ENCODE peak calls at places on chromosome 3, in seven cellular contexts. One of them, this sample, is unnamed.

GRCh38 chr3:74375653-74376052 is 238.8 kb downstream of the CNTN3 start:
- DNase-seq in heart left ventricle: no peak
- DNase-seq in upper lobe of left lung: no peak
- DNase-seq in tibial nerve: no peak
- DNase-seq in IMR-90: no peak
- DNase-seq in body of pancreas: no peak
- DNase-seq in A549: no peak
- DNase-seq in this sample: no peak

GRCh38 chr3:52193059-52193458 is 4.9 kb upstream of the ALAS1 start:
- DNase-seq in heart left ventricle: peak
- DNase-seq in upper lobe of left lung: no peak
- DNase-seq in tibial nerve: no peak
- DNase-seq in IMR-90: peak
- DNase-seq in body of pancreas: no peak
- DNase-seq in A549: peak
- DNase-seq in this sample: no peak

GRCh38 chr3:138213373-138214085 is 26.4 kb downstream of the ARMC8 start:
- DNase-seq in heart left ventricle: no peak
- DNase-seq in upper lobe of left lung: no peak
- DNase-seq in tibial nerve: no peak
- DNase-seq in IMR-90: peak
- DNase-seq in body of pancreas: no peak
- DNase-seq in A549: no peak
- DNase-seq in this sample: no peak

GRCh38 chr3:73419179-73419803 is 205.4 kb downstream of the PDZRN3 start:
- DNase-seq in heart left ventricle: no peak
- DNase-seq in upper lobe of left lung: no peak
- DNase-seq in tibial nerve: no peak
- DNase-seq in IMR-90: peak
- DNase-seq in body of pancreas: no peak
- DNase-seq in A549: no peak
- DNase-seq in this sample: no peak

GRCh38 chr3:111517801-111518200 is 24.2 kb upstream of the CD96 start:
- DNase-seq in heart left ventricle: no peak
- DNase-seq in upper lobe of left lung: no peak
- DNase-seq in tibial nerve: no peak
- DNase-seq in IMR-90: no peak
- DNase-seq in body of pancreas: no peak
- DNase-seq in A549: no peak
- DNase-seq in this sample: no peak

GRCh38 chr3:99250821-99251355 is 349.4 kb upstream of the DCBLD2 start:
- DNase-seq in heart left ventricle: no peak
- DNase-seq in upper lobe of left lung: no peak
- DNase-seq in tibial nerve: no peak
- DNase-seq in IMR-90: no peak
- DNase-seq in body of pancreas: no peak
- DNase-seq in A549: no peak
- DNase-seq in this sample: no peak

GRCh38 chr3:21260507-21260906 is 490.5 kb downstream of the ZNF385D start:
- DNase-seq in heart left ventricle: no peak
- DNase-seq in upper lobe of left lung: no peak
- DNase-seq in tibial nerve: no peak
- DNase-seq in IMR-90: no peak
- DNase-seq in body of pancreas: no peak
- DNase-seq in A549: no peak
- DNase-seq in this sample: no peak

GRCh38 chr3:165040186-165040585 is 38.1 kb downstream of the SI start:
- DNase-seq in heart left ventricle: no peak
- DNase-seq in upper lobe of left lung: no peak
- DNase-seq in tibial nerve: no peak
- DNase-seq in IMR-90: no peak
- DNase-seq in body of pancreas: no peak
- DNase-seq in A549: no peak
- DNase-seq in this sample: no peak

GRCh38 chr3:8972614-8973013 is 9.3 kb upstream of the RAD18 start:
- DNase-seq in heart left ventricle: no peak
- DNase-seq in upper lobe of left lung: no peak
- DNase-seq in tibial nerve: no peak
- DNase-seq in IMR-90: peak
- DNase-seq in body of pancreas: no peak
- DNase-seq in A549: peak
- DNase-seq in this sample: no peak

GRCh38 chr3:19022546-19022945 is 125.8 kb upstream of the KCNH8 start:
- DNase-seq in heart left ventricle: no peak
- DNase-seq in upper lobe of left lung: no peak
- DNase-seq in tibial nerve: no peak
- DNase-seq in IMR-90: no peak
- DNase-seq in body of pancreas: no peak
- DNase-seq in A549: no peak
- DNase-seq in this sample: no peak

GRCh38 chr3:134328846-134329245 is 45.4 kb downstream of the AMOTL2 start:
- DNase-seq in heart left ventricle: no peak
- DNase-seq in upper lobe of left lung: no peak
- DNase-seq in tibial nerve: no peak
- DNase-seq in IMR-90: no peak
- DNase-seq in body of pancreas: no peak
- DNase-seq in A549: no peak
- DNase-seq in this sample: no peak

GRCh38 chr3:188380252-188380651 is 226.3 kb downstream of the LPP start:
- DNase-seq in heart left ventricle: no peak
- DNase-seq in upper lobe of left lung: no peak
- DNase-seq in tibial nerve: no peak
- DNase-seq in IMR-90: no peak
- DNase-seq in body of pancreas: no peak
- DNase-seq in A549: no peak
- DNase-seq in this sample: no peak

GRCh38 chr3:65669163-65669875 is 369.4 kb downstream of the MAGI1 start:
- DNase-seq in heart left ventricle: no peak
- DNase-seq in upper lobe of left lung: no peak
- DNase-seq in tibial nerve: no peak
- DNase-seq in IMR-90: peak
- DNase-seq in body of pancreas: no peak
- DNase-seq in A549: no peak
- DNase-seq in this sample: no peak

GRCh38 chr3:51500632-51501131 is 867 bp upstream of the DCAF1 start:
- DNase-seq in heart left ventricle: peak
- DNase-seq in upper lobe of left lung: no peak
- DNase-seq in tibial nerve: no peak
- DNase-seq in IMR-90: no peak
- DNase-seq in body of pancreas: peak
- DNase-seq in A549: no peak
- DNase-seq in this sample: no peak

GRCh38 chr3:3707858-3708768 is 91.1 kb upstream of the LRRN1 start:
- DNase-seq in heart left ventricle: no peak
- DNase-seq in upper lobe of left lung: no peak
- DNase-seq in tibial nerve: no peak
- DNase-seq in IMR-90: no peak
- DNase-seq in body of pancreas: peak
- DNase-seq in A549: no peak
- DNase-seq in this sample: no peak

GRCh38 chr3:149453140-149453805 is 21.2 kb upstream of the TM4SF4 start:
- DNase-seq in heart left ventricle: no peak
- DNase-seq in upper lobe of left lung: no peak
- DNase-seq in tibial nerve: no peak
- DNase-seq in IMR-90: no peak
- DNase-seq in body of pancreas: no peak
- DNase-seq in A549: no peak
- DNase-seq in this sample: no peak

GRCh38 chr3:38473229-38473628 is 19.5 kb downstream of the ACVR2B start:
- DNase-seq in heart left ventricle: no peak
- DNase-seq in upper lobe of left lung: no peak
- DNase-seq in tibial nerve: no peak
- DNase-seq in IMR-90: no peak
- DNase-seq in body of pancreas: no peak
- DNase-seq in A549: no peak
- DNase-seq in this sample: no peak

GRCh38 chr3:54193093-54193492 is 70.7 kb downstream of the CACNA2D3 start:
- DNase-seq in heart left ventricle: no peak
- DNase-seq in upper lobe of left lung: no peak
- DNase-seq in tibial nerve: no peak
- DNase-seq in IMR-90: no peak
- DNase-seq in body of pancreas: no peak
- DNase-seq in A549: no peak
- DNase-seq in this sample: no peak

GRCh38 chr3:4021162-4021561 is 221.9 kb downstream of the LRRN1 start:
- DNase-seq in heart left ventricle: no peak
- DNase-seq in upper lobe of left lung: no peak
- DNase-seq in tibial nerve: no peak
- DNase-seq in IMR-90: no peak
- DNase-seq in body of pancreas: no peak
- DNase-seq in A549: no peak
- DNase-seq in this sample: no peak

GRCh38 chr3:99505646-99506269 is 132.6 kb upstream of the COL8A1 start:
- DNase-seq in heart left ventricle: peak
- DNase-seq in upper lobe of left lung: peak
- DNase-seq in tibial nerve: no peak
- DNase-seq in IMR-90: peak
- DNase-seq in body of pancreas: no peak
- DNase-seq in A549: peak
- DNase-seq in this sample: no peak

GRCh38 chr3:107620534-107620933 is 97.8 kb downstream of the BBX start:
- DNase-seq in heart left ventricle: no peak
- DNase-seq in upper lobe of left lung: no peak
- DNase-seq in tibial nerve: no peak
- DNase-seq in IMR-90: no peak
- DNase-seq in body of pancreas: no peak
- DNase-seq in A549: no peak
- DNase-seq in this sample: no peak

GRCh38 chr3:158106773-158107461 is 697 bp upstream of the SHOX2 start:
- DNase-seq in heart left ventricle: no peak
- DNase-seq in upper lobe of left lung: no peak
- DNase-seq in tibial nerve: no peak
- DNase-seq in IMR-90: no peak
- DNase-seq in body of pancreas: no peak
- DNase-seq in A549: peak
- DNase-seq in this sample: no peak

GRCh38 chr3:79086514-79086913 is 681.3 kb downstream of the ROBO1 start:
- DNase-seq in heart left ventricle: no peak
- DNase-seq in upper lobe of left lung: peak
- DNase-seq in tibial nerve: no peak
- DNase-seq in IMR-90: peak
- DNase-seq in body of pancreas: peak
- DNase-seq in A549: peak
- DNase-seq in this sample: no peak

GRCh38 chr3:36907911-36908646 is 36.8 kb downstream of the TRANK1 start:
- DNase-seq in heart left ventricle: peak
- DNase-seq in upper lobe of left lung: peak
- DNase-seq in tibial nerve: no peak
- DNase-seq in IMR-90: peak
- DNase-seq in body of pancreas: peak
- DNase-seq in A549: peak
- DNase-seq in this sample: no peak
- H3K4me3 ChIP-seq in heart left ventricle: peak
- H3K4me3 ChIP-seq in upper lobe of left lung: peak
- H3K4me3 ChIP-seq in tibial nerve: peak
- H3K4me3 ChIP-seq in IMR-90: peak
- H3K4me3 ChIP-seq in body of pancreas: peak
- H3K4me3 ChIP-seq in A549: peak
- H3K4me3 ChIP-seq in this sample: peak

GRCh38 chr3:162525052-162525451 is 1028.4 kb downstream of the OTOL1 start:
- DNase-seq in heart left ventricle: peak
- DNase-seq in upper lobe of left lung: no peak
- DNase-seq in tibial nerve: peak
- DNase-seq in IMR-90: peak
- DNase-seq in body of pancreas: no peak
- DNase-seq in A549: no peak
- DNase-seq in this sample: no peak
- TF ChIP-seq POLR2A in heart left ventricle: no peak
- TF ChIP-seq POLR2A in upper lobe of left lung: no peak
- TF ChIP-seq POLR2A in tibial nerve: no peak
- TF ChIP-seq POLR2A in IMR-90: no peak
- TF ChIP-seq POLR2A in body of pancreas: no peak
- TF ChIP-seq POLR2A in A549: no peak
- TF ChIP-seq POLR2A in this sample: no peak

DNA sequence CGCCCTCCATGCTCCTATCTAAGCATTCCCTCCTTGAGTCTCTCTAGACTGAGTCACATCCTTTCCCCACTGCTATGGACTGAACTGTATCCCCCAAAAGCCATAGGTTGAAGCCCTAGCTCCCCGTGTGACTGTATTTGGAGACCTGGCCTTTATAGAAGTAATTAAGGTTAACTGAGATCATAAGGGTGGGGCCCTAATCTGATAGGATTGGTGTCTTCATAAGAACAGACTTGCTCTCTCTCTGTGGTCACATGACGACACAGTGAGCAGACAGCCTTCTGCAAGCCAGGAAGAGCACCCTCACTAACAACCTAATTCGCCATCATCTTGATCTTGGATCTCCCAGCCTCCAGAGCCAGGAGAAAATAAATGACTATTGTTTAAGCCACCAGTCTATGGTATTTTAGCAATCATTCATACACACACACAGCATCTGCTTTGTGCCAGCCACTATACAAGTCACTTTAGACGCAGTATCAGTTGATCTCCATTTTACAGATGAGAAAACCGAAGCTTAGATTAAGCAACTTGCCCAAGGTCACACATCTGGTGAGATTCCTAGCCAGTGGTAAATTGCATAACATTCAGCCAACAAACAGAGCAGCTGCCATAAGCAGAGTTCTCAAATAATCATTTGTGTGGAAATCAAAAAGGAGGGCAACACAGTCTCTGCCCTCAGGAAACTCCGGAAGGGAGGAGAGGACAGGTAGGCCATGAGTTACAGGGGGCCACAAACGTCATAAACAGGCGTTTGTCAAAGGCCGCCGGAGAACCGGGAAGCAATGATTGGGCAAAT is 66.3 kb upstream of the HES1 start:
- DNase-seq in heart left ventricle: no peak
- DNase-seq in upper lobe of left lung: no peak
- DNase-seq in tibial nerve: no peak
- DNase-seq in IMR-90: peak
- DNase-seq in body of pancreas: no peak
- DNase-seq in A549: no peak
- DNase-seq in this sample: no peak
- H3K27ac ChIP-seq in heart left ventricle: peak
- H3K27ac ChIP-seq in upper lobe of left lung: no peak
- H3K27ac ChIP-seq in tibial nerve: no peak
- H3K27ac ChIP-seq in IMR-90: no peak
- H3K27ac ChIP-seq in body of pancreas: peak
- H3K27ac ChIP-seq in A549: peak
- H3K27ac ChIP-seq in this sample: peak

GRCh38 chr3:77967621-77968020 is 927.7 kb downstream of the ROBO2 start:
- DNase-seq in heart left ventricle: no peak
- DNase-seq in upper lobe of left lung: no peak
- DNase-seq in tibial nerve: no peak
- DNase-seq in IMR-90: no peak
- DNase-seq in body of pancreas: no peak
- DNase-seq in A549: no peak
- DNase-seq in this sample: no peak
- H3K4me3 ChIP-seq in heart left ventricle: no peak
- H3K4me3 ChIP-seq in upper lobe of left lung: no peak
- H3K4me3 ChIP-seq in tibial nerve: no peak
- H3K4me3 ChIP-seq in IMR-90: no peak
- H3K4me3 ChIP-seq in body of pancreas: no peak
- H3K4me3 ChIP-seq in A549: no peak
- H3K4me3 ChIP-seq in this sample: no peak

DNA sequence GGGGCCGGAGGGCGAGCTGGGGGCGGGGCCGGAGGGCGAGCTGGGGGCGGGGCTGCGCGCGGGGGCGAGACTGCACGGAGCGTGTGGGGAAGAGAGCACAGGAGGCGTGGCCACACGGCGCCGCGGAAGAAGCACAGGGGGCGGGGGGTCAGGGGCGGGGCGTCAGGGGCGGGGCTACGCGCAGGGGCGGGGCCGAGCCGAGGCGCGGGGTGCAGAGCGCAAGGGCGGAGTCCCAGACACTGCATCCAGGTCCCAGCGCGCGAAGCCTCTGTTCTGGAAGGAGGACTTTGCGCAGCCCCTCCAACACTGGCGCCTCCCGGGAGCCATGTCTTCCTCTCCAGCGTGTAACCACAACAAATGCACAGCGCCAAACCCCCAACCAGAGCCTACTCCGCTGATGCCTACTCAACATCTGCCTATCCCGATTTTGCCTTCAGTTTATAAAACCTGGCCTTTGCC is 105.4 kb downstream of the IQSEC1 start:
- DNase-seq in heart left ventricle: peak
- DNase-seq in upper lobe of left lung: peak
- DNase-seq in tibial nerve: peak
- DNase-seq in IMR-90: peak
- DNase-seq in body of pancreas: peak
- DNase-seq in A549: peak
- DNase-seq in this sample: peak
- TF ChIP-seq POLR2A in heart left ventricle: peak
- TF ChIP-seq POLR2A in upper lobe of left lung: no peak
- TF ChIP-seq POLR2A in tibial nerve: peak
- TF ChIP-seq POLR2A in IMR-90: no peak
- TF ChIP-seq POLR2A in body of pancreas: no peak
- TF ChIP-seq POLR2A in A549: peak
- TF ChIP-seq POLR2A in this sample: no peak